ENCODE peak calls at places on chromosomes 6 and 20, in eight cellular contexts. Q is mucosa of descending colon, V is uterus, W is fibroblast of the aortic adventitia, S is nephron progenitor cell, M is ovary, H is RWPE2, N is GM10248. C is an unnamed sample.

GRCh38 chr6:112372213-112372806 is 25.2 kb downstream of the RFPL4B start:
- DNase-seq in Q (no peak), S (no peak), H (no peak), N (no peak), M (no peak), W (peak), V (no peak), C (no peak)

GRCh38 chr6:128929869-128930268 is 46.9 kb downstream of the LAMA2 start:
- DNase-seq in V (no peak), M (no peak), W (no peak), N (no peak), S (no peak), Q (no peak), H (no peak), C (no peak)

GRCh38 chr6:54717849-54718455 is 128.6 kb upstream of the FAM83B start:
- DNase-seq in Q (peak), H (no peak), S (peak), W (peak), V (no peak), N (peak), M (no peak), C (peak)

GRCh38 chr6:116535109-116535508 is 10.4 kb downstream of the TRAPPC3L start:
- DNase-seq in M (no peak), N (no peak), S (no peak), V (no peak), W (no peak), Q (no peak), H (no peak), C (no peak)

GRCh38 chr6:111721677-111722219 is 116.1 kb upstream of the TRAF3IP2 start:
- DNase-seq in N (peak), Q (peak), S (peak), V (no peak), H (no peak), M (no peak), W (peak), C (no peak)

GRCh38 chr6:139285590-139285989 is 6.2 kb downstream of the TXLNB start:
- DNase-seq in H (no peak), M (no peak), N (no peak), V (no peak), W (no peak), Q (no peak), S (no peak), C (no peak)

GRCh38 chr20:40291483-40291882 is 397.6 kb downstream of the MAFB start:
- DNase-seq in V (no peak), N (no peak), H (no peak), Q (no peak), S (no peak), W (no peak), M (no peak), C (no peak)

GRCh38 chr6:162976141-162976540 is 248.4 kb downstream of the PACRG start:
- DNase-seq in S (no peak), W (no peak), N (no peak), Q (no peak), V (no peak), H (no peak), M (no peak), C (no peak)

GRCh38 chr6:89763550-89763949 is 56.0 kb downstream of the MDN1 start:
- DNase-seq in M (no peak), N (no peak), S (no peak), H (no peak), V (no peak), Q (no peak), W (peak), C (no peak)

GRCh38 chr6:155377061-155377460 is 62.8 kb upstream of the TFB1M start:
- DNase-seq in Q (no peak), S (no peak), H (no peak), W (peak), N (no peak), V (no peak), M (no peak), C (no peak)

GRCh38 chr20:50913976-50914375 is 17.3 kb downstream of the ADNP start:
- DNase-seq in W (peak), M (no peak), H (no peak), S (no peak), N (no peak), V (no peak), Q (no peak), C (no peak)

GRCh38 chr6:87702589-87702945 is 534 bp upstream of the AKIRIN2 start:
- DNase-seq in Q (no peak), M (no peak), W (no peak), S (no peak), N (no peak), H (no peak), V (no peak), C (no peak)

GRCh38 chr20:61292391-61292790 is 40.3 kb downstream of the CDH4 start:
- DNase-seq in N (no peak), W (no peak), S (no peak), V (no peak), M (no peak), Q (no peak), H (no peak), C (no peak)
- TF ChIP-seq CTCF in N (no peak), W (no peak), S (no peak), V (no peak), M (no peak), Q (no peak), H (no peak), C (no peak)

GRCh38 chr20:16701296-16701695 is 28.5 kb upstream of the SNRPB2 start:
- DNase-seq in V (no peak), N (peak), Q (peak), H (no peak), M (no peak), W (no peak), S (no peak), C (no peak)
- TF ChIP-seq CTCF in V (no peak), N (peak), Q (no peak), H (peak), M (no peak), W (peak), S (peak), C (no peak)

GRCh38 chr6:144809120-144809519 is 524.0 kb downstream of the UTRN start:
- DNase-seq in M (no peak), W (no peak), S (no peak), N (no peak), V (no peak), H (no peak), Q (no peak), C (no peak)
- TF ChIP-seq CTCF in M (no peak), W (no peak), S (no peak), N (no peak), V (no peak), H (peak), Q (no peak), C (no peak)

GRCh38 chr6:28541996-28542395 is 16.3 kb downstream of the GPX5 start:
- DNase-seq in S (no peak), W (no peak), Q (no peak), M (no peak), N (no peak), V (no peak), H (no peak), C (no peak)

GRCh38 chr6:28544211-28544610 is 18.5 kb downstream of the GPX5 start:
- DNase-seq in Q (no peak), N (peak), M (no peak), H (no peak), W (no peak), S (peak), V (no peak), C (no peak)

GRCh38 chr6:28543671-28544131 is 18.0 kb downstream of the GPX5 start:
- DNase-seq in V (peak), W (peak), H (no peak), N (peak), Q (no peak), S (peak), M (no peak), C (no peak)

GRCh38 chr6:28545955-28546354 is 20.3 kb downstream of the GPX5 start:
- DNase-seq in N (no peak), S (no peak), H (no peak), Q (no peak), W (no peak), V (no peak), M (no peak), C (no peak)

DNA sequence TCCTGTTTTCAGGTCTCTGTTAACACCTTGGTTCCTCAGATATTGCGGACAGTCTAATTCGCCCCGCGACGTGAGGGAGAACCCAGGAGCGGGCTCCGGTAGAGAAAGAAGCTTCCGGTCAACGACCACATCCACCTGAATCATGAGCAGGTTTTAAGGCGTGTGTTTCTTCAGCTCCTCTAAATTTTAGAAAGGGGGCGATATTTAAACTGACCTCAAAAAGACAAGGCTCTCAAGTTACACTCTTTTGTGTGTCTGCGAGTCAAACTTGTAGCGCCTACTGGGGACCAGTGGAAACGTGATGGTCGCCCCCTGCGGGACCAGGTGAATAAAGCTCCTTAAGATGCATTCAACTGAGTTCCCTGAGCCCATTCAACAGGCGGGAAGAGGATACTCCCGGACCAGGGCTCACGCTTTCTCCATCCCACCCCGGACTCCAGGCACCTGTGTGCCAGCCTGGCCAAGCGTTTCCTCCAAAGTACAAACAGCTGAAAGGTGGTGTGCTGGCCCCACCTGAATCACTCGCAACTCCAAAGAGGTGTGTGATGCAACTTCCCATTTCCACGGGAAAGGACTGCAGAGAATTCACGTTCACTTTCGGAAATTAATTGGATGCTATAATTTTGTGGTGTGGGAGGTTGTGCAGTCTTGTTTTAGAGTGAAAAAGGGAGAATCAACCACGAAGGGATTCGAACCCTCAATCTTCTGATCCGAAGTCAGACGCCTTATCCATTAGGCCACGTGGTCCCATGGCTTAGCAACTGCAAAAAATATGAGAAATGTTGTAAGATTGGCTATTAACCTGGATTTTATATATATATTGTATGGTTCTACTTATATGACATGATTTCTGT is 17.0 kb downstream of the GPX5 start:
- DNase-seq in W (peak), V (peak), M (peak), Q (peak), H (peak), N (peak), S (peak), C (peak)
- TF ChIP-seq CTCF in W (peak), V (no peak), M (no peak), Q (no peak), H (peak), N (peak), S (peak), C (peak)

GRCh38 chr6:82348130-82348529 is 15.5 kb upstream of the TPBG start:
- DNase-seq in W (no peak), H (no peak), S (no peak), M (no peak), Q (no peak), N (no peak), V (no peak), C (no peak)
- TF ChIP-seq CTCF in W (no peak), H (no peak), S (no peak), M (no peak), Q (no peak), N (no peak), V (no peak), C (no peak)

DNA sequence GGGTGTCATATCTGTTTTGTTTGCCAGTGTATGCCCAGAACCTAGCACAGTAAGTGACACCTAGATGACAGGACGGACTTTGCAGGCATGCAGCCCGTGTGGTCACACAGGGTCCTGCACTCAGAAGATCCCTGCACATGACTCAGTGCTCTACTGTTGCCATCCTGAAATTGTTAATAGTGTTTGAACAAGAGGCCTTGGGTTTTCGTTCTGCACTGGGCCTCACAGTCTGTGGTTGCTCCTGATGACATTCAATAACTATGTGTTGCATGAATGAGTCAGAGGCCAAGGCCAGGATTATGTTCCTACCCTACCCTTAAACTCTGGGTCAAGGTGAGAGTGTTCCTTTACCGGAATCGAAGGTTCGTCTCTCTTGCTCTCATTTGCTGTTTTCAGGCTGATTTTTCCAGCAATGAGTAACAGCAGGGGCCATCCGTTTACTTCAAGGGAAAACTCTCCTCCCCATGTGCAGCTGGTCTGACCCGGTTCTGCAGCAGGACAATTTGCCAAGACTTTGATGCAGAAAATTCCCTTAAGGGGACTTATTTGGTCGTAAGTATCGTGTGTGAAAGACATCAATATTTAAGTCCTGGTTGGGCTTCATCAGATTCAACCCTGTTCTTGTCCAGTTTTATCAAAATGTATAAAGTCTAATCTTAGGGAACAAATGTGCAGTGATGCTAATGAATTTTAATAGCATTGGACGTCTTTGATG is 13.0 kb upstream of the PFDN4 start:
- DNase-seq in Q (no peak), S (no peak), M (no peak), V (no peak), N (no peak), H (no peak), W (no peak), C (no peak)
- TF ChIP-seq CTCF in Q (no peak), S (no peak), M (no peak), V (no peak), N (no peak), H (peak), W (peak), C (no peak)

GRCh38 chr6:120077489-120077888 is 727.9 kb upstream of the MAN1A1 start:
- DNase-seq in Q (peak), S (peak), V (no peak), W (peak), M (no peak), N (no peak), H (no peak), C (no peak)
- TF ChIP-seq CTCF in Q (no peak), S (peak), V (no peak), W (no peak), M (no peak), N (no peak), H (peak), C (no peak)

GRCh38 chr20:23509580-23509913 is 18.6 kb downstream of the CST8 start:
- DNase-seq in S (no peak), Q (no peak), N (no peak), V (no peak), H (no peak), W (no peak), M (no peak), C (no peak)

GRCh38 chr20:23510000-23510590 is 19.2 kb downstream of the CST8 start:
- DNase-seq in H (no peak), S (no peak), Q (no peak), W (no peak), V (no peak), N (no peak), M (no peak), C (no peak)

GRCh38 chr20:23508896-23509579 is 18.1 kb downstream of the CST8 start:
- DNase-seq in V (no peak), N (no peak), Q (no peak), H (no peak), S (peak), M (no peak), W (no peak), C (no peak)

GRCh38 chr20:23508449-23508848 is 17.5 kb downstream of the CST8 start:
- DNase-seq in Q (no peak), N (no peak), H (no peak), W (no peak), S (peak), V (no peak), M (no peak), C (no peak)

GRCh38 chr20:23507346-23507745 is 16.4 kb downstream of the CST8 start:
- DNase-seq in H (no peak), M (no peak), Q (no peak), V (no peak), W (no peak), S (no peak), N (no peak), C (no peak)
- TF ChIP-seq CTCF in H (no peak), M (no peak), Q (no peak), V (no peak), W (no peak), S (no peak), N (no peak), C (no peak)

C was measured in pancreas.